ENCODE peak calls at places on chromosome 1, in ten cellular contexts. One of them, this sample, is unnamed.
A peak's percentile ranks its signal among the peaks of the same experiment; 100 is the strongest.

GRCh38 chr1:155016231-155016831 is 13.7 kb downstream of the ZBTB7B start:
- ATAC-seq in aorta: no peak
- ATAC-seq in PC-3: no peak
- ATAC-seq in pancreas: no peak
- ATAC-seq in right cardiac atrium: no peak
- ATAC-seq in heart right ventricle: peak; percentile 6
- ATAC-seq in RWPE2: no peak
- ATAC-seq in A549: no peak
- ATAC-seq in IMR-90: no peak
- ATAC-seq in CD4-positive, CD25-positive, alpha-beta regulatory T cell: no peak
- ATAC-seq in this sample: no peak

GRCh38 chr1:47765742-47766485 is 231.3 kb downstream of the TRABD2B start:
- ATAC-seq in aorta: no peak
- ATAC-seq in PC-3: no peak
- ATAC-seq in pancreas: no peak
- ATAC-seq in right cardiac atrium: no peak
- ATAC-seq in heart right ventricle: no peak
- ATAC-seq in RWPE2: no peak
- ATAC-seq in A549: no peak
- ATAC-seq in IMR-90: no peak
- ATAC-seq in CD4-positive, CD25-positive, alpha-beta regulatory T cell: no peak
- ATAC-seq in this sample: no peak

GRCh38 chr1:89149976-89150375 is 24.1 kb upstream of the GBP2 start:
- ATAC-seq in aorta: no peak
- ATAC-seq in PC-3: no peak
- ATAC-seq in pancreas: no peak
- ATAC-seq in right cardiac atrium: no peak
- ATAC-seq in heart right ventricle: no peak
- ATAC-seq in RWPE2: no peak
- ATAC-seq in A549: no peak
- ATAC-seq in IMR-90: no peak
- ATAC-seq in CD4-positive, CD25-positive, alpha-beta regulatory T cell: no peak
- ATAC-seq in this sample: no peak

GRCh38 chr1:65230741-65231439 is 78.5 kb upstream of the DNAJC6 start:
- ATAC-seq in aorta: no peak
- ATAC-seq in PC-3: peak; percentile 58
- ATAC-seq in pancreas: peak; percentile 58
- ATAC-seq in right cardiac atrium: no peak
- ATAC-seq in heart right ventricle: no peak
- ATAC-seq in RWPE2: peak; percentile 65
- ATAC-seq in A549: no peak
- ATAC-seq in IMR-90: no peak
- ATAC-seq in CD4-positive, CD25-positive, alpha-beta regulatory T cell: peak; percentile 56
- ATAC-seq in this sample: no peak

GRCh38 chr1:205600085-205600484 is 31.7 kb downstream of the ELK4 start:
- ATAC-seq in aorta: no peak
- ATAC-seq in PC-3: peak; percentile 79
- ATAC-seq in pancreas: no peak
- ATAC-seq in right cardiac atrium: no peak
- ATAC-seq in heart right ventricle: no peak
- ATAC-seq in RWPE2: peak; percentile 79
- ATAC-seq in A549: peak; percentile 58
- ATAC-seq in IMR-90: peak; percentile 65
- ATAC-seq in CD4-positive, CD25-positive, alpha-beta regulatory T cell: peak; percentile 37
- ATAC-seq in this sample: no peak

GRCh38 chr1:28736450-28737244 is at the start of gene YTHDF2:
- ATAC-seq in aorta: peak; percentile 99
- ATAC-seq in PC-3: peak; percentile 95
- ATAC-seq in pancreas: peak; percentile 96
- ATAC-seq in right cardiac atrium: peak; percentile 99
- ATAC-seq in heart right ventricle: peak; percentile 99
- ATAC-seq in RWPE2: peak; percentile 90
- ATAC-seq in A549: peak; percentile 98
- ATAC-seq in IMR-90: peak; percentile 95
- ATAC-seq in CD4-positive, CD25-positive, alpha-beta regulatory T cell: peak; percentile 97
- ATAC-seq in this sample: peak; percentile 99

GRCh38 chr1:101165514-101165913 is 71.3 kb upstream of the S1PR1 start:
- ATAC-seq in aorta: no peak
- ATAC-seq in PC-3: no peak
- ATAC-seq in pancreas: no peak
- ATAC-seq in right cardiac atrium: no peak
- ATAC-seq in heart right ventricle: no peak
- ATAC-seq in RWPE2: no peak
- ATAC-seq in A549: no peak
- ATAC-seq in IMR-90: no peak
- ATAC-seq in CD4-positive, CD25-positive, alpha-beta regulatory T cell: no peak
- ATAC-seq in this sample: no peak

GRCh38 chr1:17141441-17142197 is 22.4 kb upstream of the PADI2 start:
- ATAC-seq in aorta: no peak
- ATAC-seq in PC-3: no peak
- ATAC-seq in pancreas: no peak
- ATAC-seq in right cardiac atrium: no peak
- ATAC-seq in heart right ventricle: no peak
- ATAC-seq in RWPE2: no peak
- ATAC-seq in A549: no peak
- ATAC-seq in IMR-90: no peak
- ATAC-seq in CD4-positive, CD25-positive, alpha-beta regulatory T cell: no peak
- ATAC-seq in this sample: peak; percentile 22

GRCh38 chr1:166848193-166848592 is 8.9 kb downstream of the POGK start:
- ATAC-seq in aorta: no peak
- ATAC-seq in PC-3: no peak
- ATAC-seq in pancreas: no peak
- ATAC-seq in right cardiac atrium: no peak
- ATAC-seq in heart right ventricle: no peak
- ATAC-seq in RWPE2: no peak
- ATAC-seq in A549: no peak
- ATAC-seq in IMR-90: no peak
- ATAC-seq in CD4-positive, CD25-positive, alpha-beta regulatory T cell: no peak
- ATAC-seq in this sample: no peak

GRCh38 chr1:14113841-14114567 is 414.0 kb downstream of the PRDM2 start:
- ATAC-seq in aorta: peak; percentile 48
- ATAC-seq in PC-3: peak; percentile 91
- ATAC-seq in pancreas: peak; percentile 37
- ATAC-seq in right cardiac atrium: peak; percentile 57
- ATAC-seq in heart right ventricle: peak; percentile 69
- ATAC-seq in RWPE2: peak; percentile 53
- ATAC-seq in A549: peak; percentile 50
- ATAC-seq in IMR-90: peak; percentile 63
- ATAC-seq in CD4-positive, CD25-positive, alpha-beta regulatory T cell: no peak
- ATAC-seq in this sample: peak; percentile 34

GRCh38 chr1:163608969-163609368 is 287.2 kb downstream of the NUF2 start:
- ATAC-seq in aorta: no peak
- ATAC-seq in PC-3: no peak
- ATAC-seq in pancreas: no peak
- ATAC-seq in right cardiac atrium: no peak
- ATAC-seq in heart right ventricle: no peak
- ATAC-seq in RWPE2: no peak
- ATAC-seq in A549: no peak
- ATAC-seq in IMR-90: no peak
- ATAC-seq in CD4-positive, CD25-positive, alpha-beta regulatory T cell: no peak
- ATAC-seq in this sample: no peak

GRCh38 chr1:34976384-34977209 is 8.6 kb downstream of the TMEM35B start:
- ATAC-seq in aorta: peak; percentile 27
- ATAC-seq in PC-3: no peak
- ATAC-seq in pancreas: no peak
- ATAC-seq in right cardiac atrium: peak; percentile 23
- ATAC-seq in heart right ventricle: peak; percentile 56
- ATAC-seq in RWPE2: no peak
- ATAC-seq in A549: no peak
- ATAC-seq in IMR-90: no peak
- ATAC-seq in CD4-positive, CD25-positive, alpha-beta regulatory T cell: no peak
- ATAC-seq in this sample: no peak

GRCh38 chr1:71087713-71088112 is 6.9 kb upstream of the ZRANB2 start:
- ATAC-seq in aorta: no peak
- ATAC-seq in PC-3: no peak
- ATAC-seq in pancreas: no peak
- ATAC-seq in right cardiac atrium: no peak
- ATAC-seq in heart right ventricle: no peak
- ATAC-seq in RWPE2: no peak
- ATAC-seq in A549: no peak
- ATAC-seq in IMR-90: no peak
- ATAC-seq in CD4-positive, CD25-positive, alpha-beta regulatory T cell: no peak
- ATAC-seq in this sample: no peak

GRCh38 chr1:222171005-222171404 is 376.9 kb downstream of the HHIPL2 start:
- ATAC-seq in aorta: peak; percentile 36
- ATAC-seq in PC-3: peak; percentile 71
- ATAC-seq in pancreas: peak; percentile 80
- ATAC-seq in right cardiac atrium: peak; percentile 38
- ATAC-seq in heart right ventricle: no peak
- ATAC-seq in RWPE2: no peak
- ATAC-seq in A549: peak; percentile 71
- ATAC-seq in IMR-90: peak; percentile 68
- ATAC-seq in CD4-positive, CD25-positive, alpha-beta regulatory T cell: no peak
- ATAC-seq in this sample: no peak

GRCh38 chr1:54245501-54245900 is 45.5 kb downstream of the MRPL37 start:
- ATAC-seq in aorta: no peak
- ATAC-seq in PC-3: no peak
- ATAC-seq in pancreas: no peak
- ATAC-seq in right cardiac atrium: no peak
- ATAC-seq in heart right ventricle: peak; percentile 46
- ATAC-seq in RWPE2: no peak
- ATAC-seq in A549: no peak
- ATAC-seq in IMR-90: no peak
- ATAC-seq in CD4-positive, CD25-positive, alpha-beta regulatory T cell: no peak
- ATAC-seq in this sample: peak; percentile 28

GRCh38 chr1:54243022-54243421 is 43.1 kb downstream of the MRPL37 start:
- ATAC-seq in aorta: no peak
- ATAC-seq in PC-3: no peak
- ATAC-seq in pancreas: no peak
- ATAC-seq in right cardiac atrium: no peak
- ATAC-seq in heart right ventricle: no peak
- ATAC-seq in RWPE2: no peak
- ATAC-seq in A549: no peak
- ATAC-seq in IMR-90: no peak
- ATAC-seq in CD4-positive, CD25-positive, alpha-beta regulatory T cell: no peak
- ATAC-seq in this sample: no peak

GRCh38 chr1:54247858-54248257 is 47.9 kb downstream of the MRPL37 start:
- ATAC-seq in aorta: no peak
- ATAC-seq in PC-3: no peak
- ATAC-seq in pancreas: no peak
- ATAC-seq in right cardiac atrium: no peak
- ATAC-seq in heart right ventricle: no peak
- ATAC-seq in RWPE2: no peak
- ATAC-seq in A549: no peak
- ATAC-seq in IMR-90: no peak
- ATAC-seq in CD4-positive, CD25-positive, alpha-beta regulatory T cell: no peak
- ATAC-seq in this sample: no peak

GRCh38 chr1:54246097-54246721 is 46.2 kb downstream of the MRPL37 start:
- ATAC-seq in aorta: no peak
- ATAC-seq in PC-3: no peak
- ATAC-seq in pancreas: no peak
- ATAC-seq in right cardiac atrium: no peak
- ATAC-seq in heart right ventricle: peak; percentile 82
- ATAC-seq in RWPE2: no peak
- ATAC-seq in A549: no peak
- ATAC-seq in IMR-90: no peak
- ATAC-seq in CD4-positive, CD25-positive, alpha-beta regulatory T cell: no peak
- ATAC-seq in this sample: no peak

GRCh38 chr1:54244655-54245054 is 44.7 kb downstream of the MRPL37 start:
- ATAC-seq in aorta: no peak
- ATAC-seq in PC-3: no peak
- ATAC-seq in pancreas: no peak
- ATAC-seq in right cardiac atrium: no peak
- ATAC-seq in heart right ventricle: no peak
- ATAC-seq in RWPE2: no peak
- ATAC-seq in A549: no peak
- ATAC-seq in IMR-90: no peak
- ATAC-seq in CD4-positive, CD25-positive, alpha-beta regulatory T cell: no peak
- ATAC-seq in this sample: no peak
- H3K27ac ChIP-seq in aorta: no peak overlapping the region
- H3K27ac ChIP-seq in PC-3: no peak overlapping the region
- H3K27ac ChIP-seq in pancreas: no peak overlapping the region
- H3K27ac ChIP-seq in right cardiac atrium: no peak overlapping the region
- H3K27ac ChIP-seq in heart right ventricle: no peak overlapping the region
- H3K27ac ChIP-seq in RWPE2: no peak overlapping the region
- H3K27ac ChIP-seq in A549: no peak overlapping the region
- H3K27ac ChIP-seq in IMR-90: no peak overlapping the region
- H3K27ac ChIP-seq in CD4-positive, CD25-positive, alpha-beta regulatory T cell: no peak overlapping the region
- H3K27ac ChIP-seq in this sample: no peak overlapping the region

DNA sequence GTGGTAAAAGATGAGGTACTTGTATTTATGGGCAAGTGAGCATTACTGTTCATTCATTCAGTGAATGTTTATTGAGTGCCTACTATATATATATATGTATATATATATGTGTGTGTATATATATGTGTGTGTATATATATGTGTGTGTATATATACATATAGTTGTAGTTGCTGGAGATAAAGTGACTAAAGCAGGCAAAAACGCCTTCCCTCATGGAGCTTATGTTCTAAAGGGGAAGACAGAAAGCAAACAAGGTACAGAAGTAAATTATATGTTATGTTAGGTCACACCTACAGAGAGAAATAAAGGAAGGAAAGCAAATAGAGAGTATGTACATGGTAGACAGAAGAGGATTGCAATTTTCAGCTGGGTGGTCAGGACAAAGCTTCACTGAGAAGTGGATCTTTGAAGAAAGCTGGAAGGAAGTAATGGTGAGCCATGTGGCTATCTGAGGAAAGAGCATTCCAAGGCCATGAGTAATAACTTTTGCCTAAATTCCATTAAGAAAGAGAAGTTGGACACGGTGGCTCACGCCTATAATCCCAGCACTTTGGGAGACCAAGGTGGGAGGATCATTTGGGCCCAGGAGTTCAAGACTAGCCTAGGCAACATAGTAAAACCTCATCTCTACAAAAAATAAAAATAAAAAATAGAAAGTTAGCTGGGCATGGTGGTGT is 33.5 kb upstream of the KLF17 start:
- ATAC-seq in aorta: no peak
- ATAC-seq in PC-3: peak; percentile 69
- ATAC-seq in pancreas: no peak
- ATAC-seq in right cardiac atrium: no peak
- ATAC-seq in heart right ventricle: no peak
- ATAC-seq in RWPE2: peak; percentile 82
- ATAC-seq in A549: no peak
- ATAC-seq in IMR-90: peak; percentile 71
- ATAC-seq in CD4-positive, CD25-positive, alpha-beta regulatory T cell: no peak
- ATAC-seq in this sample: no peak
- H3K27ac ChIP-seq in aorta: no peak overlapping the region
- H3K27ac ChIP-seq in PC-3: no peak overlapping the region
- H3K27ac ChIP-seq in pancreas: no peak overlapping the region
- H3K27ac ChIP-seq in right cardiac atrium: no peak overlapping the region
- H3K27ac ChIP-seq in heart right ventricle: no peak overlapping the region
- H3K27ac ChIP-seq in RWPE2: peak overlapping the region; percentile 31
- H3K27ac ChIP-seq in A549: no peak overlapping the region
- H3K27ac ChIP-seq in IMR-90: no peak overlapping the region
- H3K27ac ChIP-seq in CD4-positive, CD25-positive, alpha-beta regulatory T cell: no peak overlapping the region
- H3K27ac ChIP-seq in this sample: no peak overlapping the region

GRCh38 chr1:172950528-172950927 is 100.2 kb downstream of the TNFSF18 start:
- ATAC-seq in aorta: no peak
- ATAC-seq in PC-3: no peak
- ATAC-seq in pancreas: no peak
- ATAC-seq in right cardiac atrium: no peak
- ATAC-seq in heart right ventricle: no peak
- ATAC-seq in RWPE2: no peak
- ATAC-seq in A549: no peak
- ATAC-seq in IMR-90: peak; percentile 36
- ATAC-seq in CD4-positive, CD25-positive, alpha-beta regulatory T cell: no peak
- ATAC-seq in this sample: no peak
- H3K27ac ChIP-seq in aorta: no peak overlapping the region
- H3K27ac ChIP-seq in PC-3: no peak overlapping the region
- H3K27ac ChIP-seq in pancreas: no peak overlapping the region
- H3K27ac ChIP-seq in right cardiac atrium: no peak overlapping the region
- H3K27ac ChIP-seq in heart right ventricle: no peak overlapping the region
- H3K27ac ChIP-seq in RWPE2: no peak overlapping the region
- H3K27ac ChIP-seq in A549: no peak overlapping the region
- H3K27ac ChIP-seq in IMR-90: no peak overlapping the region
- H3K27ac ChIP-seq in CD4-positive, CD25-positive, alpha-beta regulatory T cell: no peak overlapping the region
- H3K27ac ChIP-seq in this sample: no peak overlapping the region

GRCh38 chr1:238647877-238648276 is 738.5 kb upstream of the CHRM3 start:
- ATAC-seq in aorta: no peak
- ATAC-seq in PC-3: peak; percentile 27
- ATAC-seq in pancreas: no peak
- ATAC-seq in right cardiac atrium: no peak
- ATAC-seq in heart right ventricle: no peak
- ATAC-seq in RWPE2: peak; percentile 89
- ATAC-seq in A549: peak; percentile 97
- ATAC-seq in IMR-90: peak; percentile 96
- ATAC-seq in CD4-positive, CD25-positive, alpha-beta regulatory T cell: no peak
- ATAC-seq in this sample: no peak
- H3K27ac ChIP-seq in aorta: no peak overlapping the region
- H3K27ac ChIP-seq in PC-3: no peak overlapping the region
- H3K27ac ChIP-seq in pancreas: no peak overlapping the region
- H3K27ac ChIP-seq in right cardiac atrium: no peak overlapping the region
- H3K27ac ChIP-seq in heart right ventricle: no peak overlapping the region
- H3K27ac ChIP-seq in RWPE2: no peak overlapping the region
- H3K27ac ChIP-seq in A549: no peak overlapping the region
- H3K27ac ChIP-seq in IMR-90: peak overlapping the region; percentile 42
- H3K27ac ChIP-seq in CD4-positive, CD25-positive, alpha-beta regulatory T cell: no peak overlapping the region
- H3K27ac ChIP-seq in this sample: no peak overlapping the region